ENCODE peak calls at places on chromosomes 12 and 14, in ten cellular contexts. V is ecto neural progenitor cell; P is CD4-positive, alpha-beta memory T cell; K is stimulated activated naive CD8-positive, alpha-beta T cell treated with anti-CD3 and anti-CD28 coated beads, Interleukin-15, Interleukin-2, amounts not matched to agents 100 U/mL and 50 U/mL, for 24 hours; W is activated CD4-positive, alpha-beta T cell treated with anti-CD3 and anti-CD28 coated beads, Interleukin-2, amount 50 U/mL, for 4 hours; F is germinal center; Q is AG10803; X is NCI-H226; M is NCI-H2081; O is amniotic stem cell. C is an unnamed sample.

GRCh38 chr12:32618115-32618514 is 61.0 kb upstream of the DNM1L start:
- DNase-seq in Q (no peak), V (no peak), W (no peak), P (no peak), M (no peak), K (no peak), X (no peak), O (no peak), F (no peak), C (no peak)

GRCh38 chr12:28222959-28223662 is 32.9 kb downstream of the CCDC91 start:
- DNase-seq in M (no peak), Q (no peak), F (peak), V (no peak), W (no peak), O (no peak), P (no peak), K (no peak), X (no peak), C (no peak)

GRCh38 chr14:61461808-61462275 is 140.5 kb downstream of the PRKCH start:
- DNase-seq in K (peak), O (peak), P (peak), W (no peak), V (no peak), X (peak), M (peak), F (peak), Q (peak), C (peak)

GRCh38 chr12:113582521-113583218 is 111.0 kb upstream of the LHX5 start:
- DNase-seq in M (no peak), K (no peak), F (no peak), Q (no peak), V (no peak), P (no peak), O (no peak), W (no peak), X (no peak), C (peak)

GRCh38 chr12:93979189-93979588 is 169.2 kb upstream of the PLXNC1 start:
- DNase-seq in V (no peak), M (no peak), K (no peak), P (no peak), Q (no peak), O (no peak), F (no peak), X (peak), W (peak), C (no peak)

GRCh38 chr12:110849748-110850403 is 3.1 kb downstream of the CCDC63 start:
- DNase-seq in P (no peak), K (no peak), O (no peak), F (no peak), Q (no peak), V (no peak), W (no peak), X (no peak), M (no peak), C (no peak)

GRCh38 chr12:10722905-10723866 is at the start of gene YBX3:
- DNase-seq in W (peak), M (peak), P (no peak), X (peak), F (peak), V (peak), O (peak), Q (peak), K (peak), C (peak)

GRCh38 chr12:85179680-85180300 is 100.2 kb upstream of the ALX1 start:
- DNase-seq in Q (no peak), V (no peak), M (no peak), K (no peak), P (no peak), X (peak), O (peak), W (no peak), F (no peak), C (no peak)

GRCh38 chr12:13293086-13293485 is 96.6 kb downstream of the EMP1 start:
- DNase-seq in Q (peak), X (no peak), O (no peak), K (no peak), F (no peak), W (no peak), M (no peak), V (no peak), P (no peak), C (no peak)

GRCh38 chr12:8033153-8034044 is 883 bp downstream of the FOXJ2 start:
- DNase-seq in V (peak), K (peak), W (no peak), X (peak), P (peak), O (no peak), Q (peak), F (peak), M (peak), C (peak)

GRCh38 chr14:53412819-53413664 is 259.9 kb upstream of the DDHD1 start:
- DNase-seq in P (no peak), K (no peak), M (no peak), V (no peak), O (no peak), F (no peak), W (no peak), X (no peak), Q (no peak), C (peak)

GRCh38 chr12:96244826-96245225 is 50.7 kb downstream of the ELK3 start:
- DNase-seq in O (no peak), P (no peak), W (no peak), V (peak), F (no peak), K (no peak), M (no peak), Q (no peak), X (no peak), C (no peak)

GRCh38 chr14:36513012-36513420 is 7.0 kb downstream of the NKX2-1 start:
- DNase-seq in K (no peak), F (no peak), O (no peak), M (no peak), P (no peak), X (no peak), W (no peak), V (no peak), Q (no peak), C (no peak)

GRCh38 chr14:69059658-69060648 is 80.9 kb upstream of the ACTN1 start:
- DNase-seq in F (no peak), Q (peak), O (peak), W (no peak), K (no peak), P (no peak), X (no peak), M (no peak), V (no peak), C (peak)

GRCh38 chr12:43551971-43552559 is at the start of gene ADAMTS20:
- DNase-seq in W (no peak), V (peak), K (no peak), Q (no peak), F (peak), P (no peak), O (no peak), M (no peak), X (no peak), C (peak)

GRCh38 chr14:77000340-77001235 is 27.9 kb downstream of the IRF2BPL start:
- DNase-seq in O (no peak), P (no peak), Q (peak), W (no peak), V (no peak), K (no peak), X (no peak), M (peak), F (no peak), C (peak)